ENCODE peak calls at places on chromosomes 1 and 21, in four cellular contexts. One of them, this sample, is unnamed.

GRCh38 chr1:22787636-22788035 is 77.0 kb downstream of the EPHB2 start:
- DNase-seq in effector memory CD8-positive, alpha-beta T cell: no peak
- DNase-seq in midbrain: no peak
- DNase-seq in HCT116: no peak
- DNase-seq in this sample: no peak

GRCh38 chr1:18233176-18233864 is 125.7 kb downstream of the IGSF21 start:
- DNase-seq in effector memory CD8-positive, alpha-beta T cell: no peak
- DNase-seq in midbrain: no peak
- DNase-seq in HCT116: no peak
- DNase-seq in this sample: no peak

GRCh38 chr21:24868117-24868516 is 739.2 kb downstream of the MRPL39 start:
- DNase-seq in effector memory CD8-positive, alpha-beta T cell: no peak
- DNase-seq in midbrain: no peak
- DNase-seq in HCT116: no peak
- DNase-seq in this sample: no peak

GRCh38 chr1:186535388-186536133 is 74.6 kb upstream of the PDC start:
- DNase-seq in effector memory CD8-positive, alpha-beta T cell: no peak
- DNase-seq in midbrain: no peak
- DNase-seq in HCT116: no peak
- DNase-seq in this sample: no peak

GRCh38 chr1:47477595-47478080 is 39.8 kb downstream of the FOXD2 start:
- DNase-seq in effector memory CD8-positive, alpha-beta T cell: no peak
- DNase-seq in midbrain: no peak
- DNase-seq in HCT116: no peak
- DNase-seq in this sample: no peak

GRCh38 chr1:168654198-168654910 is 74.7 kb downstream of the DPT start:
- DNase-seq in effector memory CD8-positive, alpha-beta T cell: no peak
- DNase-seq in midbrain: no peak
- DNase-seq in HCT116: no peak
- DNase-seq in this sample: no peak

GRCh38 chr1:156490401-156491032 is 10.1 kb downstream of the MEF2D start:
- DNase-seq in effector memory CD8-positive, alpha-beta T cell: no peak
- DNase-seq in midbrain: no peak
- DNase-seq in HCT116: no peak
- DNase-seq in this sample: no peak

GRCh38 chr1:11000526-11000925 is 11.9 kb upstream of the TARDBP start:
- DNase-seq in effector memory CD8-positive, alpha-beta T cell: no peak
- DNase-seq in midbrain: no peak
- DNase-seq in HCT116: no peak
- DNase-seq in this sample: no peak

GRCh38 chr21:20083925-20084324 is 914.3 kb upstream of the NCAM2 start:
- DNase-seq in effector memory CD8-positive, alpha-beta T cell: no peak
- DNase-seq in midbrain: no peak
- DNase-seq in HCT116: no peak
- DNase-seq in this sample: no peak

GRCh38 chr21:17542371-17542992 is 29.6 kb downstream of the CXADR start:
- DNase-seq in effector memory CD8-positive, alpha-beta T cell: no peak
- DNase-seq in midbrain: no peak
- DNase-seq in HCT116: no peak
- DNase-seq in this sample: peak; percentile 37

GRCh38 chr1:204870165-204870912 is at the start of gene NFASC:
- DNase-seq in effector memory CD8-positive, alpha-beta T cell: no peak
- DNase-seq in midbrain: peak; percentile 83
- DNase-seq in HCT116: no peak
- DNase-seq in this sample: peak; percentile 97

GRCh38 chr1:234270581-234271242 is 102.5 kb upstream of the COA6 start:
- DNase-seq in effector memory CD8-positive, alpha-beta T cell: no peak
- DNase-seq in midbrain: no peak
- DNase-seq in HCT116: no peak
- DNase-seq in this sample: no peak

GRCh38 chr1:10814954-10815862 is 18.8 kb upstream of the CASZ1 start:
- DNase-seq in effector memory CD8-positive, alpha-beta T cell: no peak
- DNase-seq in midbrain: no peak
- DNase-seq in HCT116: no peak
- DNase-seq in this sample: no peak

GRCh38 chr1:26574690-26575349 is 45.3 kb downstream of the RPS6KA1 start:
- DNase-seq in effector memory CD8-positive, alpha-beta T cell: no peak
- DNase-seq in midbrain: no peak
- DNase-seq in HCT116: no peak
- DNase-seq in this sample: peak; percentile 47

GRCh38 chr1:170666661-170667060 is 2.7 kb downstream of the PRRX1 start:
- DNase-seq in effector memory CD8-positive, alpha-beta T cell: no peak
- DNase-seq in midbrain: peak; percentile 8
- DNase-seq in HCT116: no peak
- DNase-seq in this sample: no peak

GRCh38 chr1:31955917-31956736 is 18.0 kb upstream of the PTP4A2 start:
- DNase-seq in effector memory CD8-positive, alpha-beta T cell: peak; percentile 68
- DNase-seq in midbrain: peak; percentile 24
- DNase-seq in HCT116: peak; percentile 44
- DNase-seq in this sample: peak; percentile 57

GRCh38 chr1:236284291-236284711 is 2.5 kb upstream of the ERO1B start:
- DNase-seq in effector memory CD8-positive, alpha-beta T cell: no peak
- DNase-seq in midbrain: no peak
- DNase-seq in HCT116: no peak
- DNase-seq in this sample: no peak

GRCh38 chr1:46487818-46488218 is 1.8 kb upstream of the DMBX1 start:
- DNase-seq in effector memory CD8-positive, alpha-beta T cell: no peak
- DNase-seq in midbrain: no peak
- DNase-seq in HCT116: no peak
- DNase-seq in this sample: no peak

GRCh38 chr21:27320868-27321267 is 354.0 kb upstream of the ADAMTS5 start:
- DNase-seq in effector memory CD8-positive, alpha-beta T cell: no peak
- DNase-seq in midbrain: peak; percentile 12
- DNase-seq in HCT116: no peak
- DNase-seq in this sample: peak; percentile 47

GRCh38 chr1:109509176-109510134 is at the start of gene AMIGO1:
- DNase-seq in effector memory CD8-positive, alpha-beta T cell: peak; percentile 56
- DNase-seq in midbrain: peak; percentile 42
- DNase-seq in HCT116: no peak
- DNase-seq in this sample: no peak

GRCh38 chr1:109148838-109149555 is 35.1 kb downstream of the ELAPOR1 start:
- DNase-seq in effector memory CD8-positive, alpha-beta T cell: no peak
- DNase-seq in midbrain: no peak
- DNase-seq in HCT116: no peak
- DNase-seq in this sample: no peak

GRCh38 chr1:89069955-89070354 is 4.9 kb upstream of the GBP1 start:
- DNase-seq in effector memory CD8-positive, alpha-beta T cell: no peak
- DNase-seq in midbrain: no peak
- DNase-seq in HCT116: no peak
- DNase-seq in this sample: no peak

GRCh38 chr1:208029381-208030319 is 118.7 kb upstream of the CD34 start:
- DNase-seq in effector memory CD8-positive, alpha-beta T cell: no peak
- DNase-seq in midbrain: no peak
- DNase-seq in HCT116: no peak
- DNase-seq in this sample: no peak